ENCODE peak calls at places on chromosomes 5 and 9, in seven cellular contexts. T is left ventricle myocardium inferior, Y is mammary epithelial cell, J is WTC11, S is breast epithelium, F is ovary, G is cardiac muscle cell. B is an unnamed sample.

GRCh38 chr5:38692346-38692745 is 135.9 kb upstream of the LIFR start:
- DNase-seq in T (no peak), Y (no peak), J (no peak), S (no peak), F (no peak), G (peak; percentile 87), B (no peak)

GRCh38 chr5:169701910-169702451 is 64.9 kb downstream of the DOCK2 start:
- DNase-seq in T (no peak), Y (peak; percentile 18), J (no peak), S (no peak), F (no peak), G (peak; percentile 69), B (peak; percentile 54)

GRCh38 chr5:7396169-7397004 is 449 bp downstream of the ADCY2 start:
- DNase-seq in T (no peak), Y (no peak), J (peak; percentile 27), S (no peak), F (peak; percentile 55), G (peak; percentile 2), B (peak; percentile 13)

GRCh38 chr9:69573666-69574456 is 98.3 kb downstream of the APBA1 start:
- DNase-seq in T (no peak), Y (peak; percentile 19), J (no peak), S (no peak), F (no peak), G (peak; percentile 70), B (peak; percentile 33)

GRCh38 chr5:80672140-80672736 is 17.5 kb upstream of the DHFR start:
- DNase-seq in T (peak; percentile 29), Y (peak; percentile 66), J (peak; percentile 80), S (peak; percentile 55), F (peak; percentile 52), G (peak; percentile 82), B (peak; percentile 71)

GRCh38 chr9:78618735-78619134 is 321.8 kb downstream of the PSAT1 start:
- DNase-seq in T (no peak), Y (no peak), J (no peak), S (no peak), F (no peak), G (no peak), B (no peak)

GRCh38 chr5:59673438-59674058 is 220.0 kb downstream of the PDE4D start:
- DNase-seq in T (no peak), Y (peak; percentile 37), J (no peak), S (no peak), F (no peak), G (peak; percentile 68), B (peak; percentile 48)

GRCh38 chr9:90974643-90975245 is 173.1 kb downstream of the SYK start:
- DNase-seq in T (no peak), Y (no peak), J (no peak), S (no peak), F (no peak), G (no peak), B (no peak)

GRCh38 chr5:161547573-161548471 is 1.3 kb upstream of the GABRB2 start:
- DNase-seq in T (no peak), Y (no peak), J (peak; percentile 17), S (no peak), F (peak; percentile 10), G (no peak), B (no peak)

GRCh38 chr9:87337335-87338074 is 160.2 kb upstream of the DAPK1 start:
- DNase-seq in T (no peak), Y (peak; percentile 9), J (peak; percentile 30), S (peak; percentile 47), F (peak; percentile 43), G (peak; percentile 72), B (no peak)

GRCh38 chr5:148856424-148856823 is 30.0 kb downstream of the ADRB2 start:
- DNase-seq in T (peak; percentile 36), Y (no peak), J (no peak), S (no peak), F (no peak), G (no peak), B (no peak)

GRCh38 chr9:93436655-93437407 is 14.7 kb upstream of the FAM120A start:
- DNase-seq in T (no peak), Y (no peak), J (no peak), S (no peak), F (no peak), G (no peak), B (no peak)

DNA sequence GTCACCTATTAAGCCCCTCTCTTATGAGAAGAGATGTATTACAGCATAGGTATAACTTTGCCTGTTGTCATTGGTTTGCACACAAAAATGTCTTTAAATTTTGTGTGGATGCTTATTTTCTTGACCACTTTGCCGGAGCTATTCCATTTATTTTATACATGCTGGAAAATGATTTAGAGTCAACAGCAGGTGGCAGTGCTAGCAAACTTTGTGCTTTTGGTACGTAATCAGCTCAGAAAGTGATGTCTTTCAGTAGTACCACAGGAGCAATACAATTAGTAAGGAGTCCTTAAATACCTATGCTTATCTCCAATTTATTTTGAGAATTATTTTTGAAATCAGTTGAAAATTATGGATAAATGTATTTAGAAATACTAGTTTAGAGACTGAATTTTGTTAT is 19.8 kb upstream of the NUDT12 start:
- DNase-seq in T (no peak), Y (peak; percentile 32), J (peak; percentile 36), S (no peak), F (no peak), G (peak; percentile 73), B (no peak)
- TF ChIP-seq CTCF in T (peak; percentile 64), Y (peak; percentile 57), J (peak; percentile 36), S (no peak), F (no peak), G (peak; percentile 56), B (peak; percentile 42)

GRCh38 chr9:126235844-126236243 is 90.8 kb upstream of the MVB12B start:
- DNase-seq in T (no peak), Y (no peak), J (no peak), S (no peak), F (no peak), G (no peak), B (no peak)

GRCh38 chr9:126235350-126235740 is 91.3 kb upstream of the MVB12B start:
- DNase-seq in T (no peak), Y (no peak), J (no peak), S (no peak), F (no peak), G (no peak), B (no peak)

GRCh38 chr9:126233913-126234525 is 92.6 kb upstream of the MVB12B start:
- DNase-seq in T (no peak), Y (no peak), J (no peak), S (no peak), F (no peak), G (no peak), B (no peak)

GRCh38 chr9:126236273-126236672 is 90.4 kb upstream of the MVB12B start:
- DNase-seq in T (no peak), Y (no peak), J (no peak), S (no peak), F (no peak), G (no peak), B (no peak)

GRCh38 chr9:126234681-126235349 is 91.8 kb upstream of the MVB12B start:
- DNase-seq in T (no peak), Y (no peak), J (no peak), S (no peak), F (no peak), G (no peak), B (no peak)
- TF ChIP-seq CTCF in T (no peak), Y (no peak), J (no peak), S (no peak), F (no peak), G (no peak), B (no peak)

DNA sequence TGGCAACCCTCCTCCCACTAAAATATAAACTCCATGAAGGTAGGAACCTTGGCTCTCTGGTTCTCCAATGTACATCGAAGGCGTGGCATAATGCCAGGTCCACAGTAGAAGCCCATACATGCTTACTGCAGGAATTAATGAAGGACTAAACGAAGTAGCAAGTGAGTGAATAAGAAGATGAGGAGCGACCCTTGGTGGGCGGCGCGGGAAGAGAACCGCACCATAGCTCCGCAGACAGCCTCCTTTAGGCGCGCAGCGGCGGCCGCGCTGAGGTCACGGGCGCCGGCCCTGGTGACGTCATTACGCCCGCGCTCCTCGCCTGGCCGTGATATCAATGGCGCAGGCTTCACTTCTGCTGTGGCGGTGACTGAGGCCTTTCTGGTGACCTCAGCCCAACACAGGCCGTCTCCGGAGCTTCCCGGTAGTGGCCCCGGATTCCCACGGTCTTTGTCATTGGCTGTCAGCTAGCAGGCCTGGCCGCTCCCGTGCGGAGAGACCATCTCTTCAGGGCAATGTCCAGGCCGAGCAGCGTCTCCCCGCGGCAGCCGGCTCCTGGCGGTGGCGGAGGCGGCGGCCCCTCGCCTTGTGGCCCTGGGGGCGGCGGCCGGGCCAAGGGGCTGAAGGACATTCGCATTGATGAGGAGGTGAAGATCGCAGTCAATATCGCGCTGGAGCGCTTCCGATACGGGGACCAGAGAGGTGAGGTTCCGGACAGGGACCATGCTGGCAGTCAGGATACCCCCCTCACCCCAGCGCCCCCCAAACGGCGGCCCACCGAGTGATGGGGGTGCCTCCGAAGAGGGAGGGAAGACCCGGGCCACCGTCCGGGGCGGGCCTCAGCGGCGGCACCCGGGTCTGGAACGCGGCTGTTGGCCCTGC is at the start of gene YTHDC2:
- DNase-seq in T (peak; percentile 89), Y (peak; percentile 79), J (peak; percentile 82), S (peak; percentile 80), F (peak; percentile 92), G (peak; percentile 92), B (peak; percentile 79)
- TF ChIP-seq CTCF in T (peak; percentile 42), Y (peak; percentile 19), J (no peak), S (no peak), F (peak; percentile 47), G (peak; percentile 23), B (peak; percentile 49)

GRCh38 chr9:106557996-106558667 is 304.8 kb upstream of the ZNF462 start:
- DNase-seq in T (no peak), Y (no peak), J (no peak), S (no peak), F (no peak), G (no peak), B (no peak)

GRCh38 chr9:106560540-106560939 is 302.4 kb upstream of the ZNF462 start:
- DNase-seq in T (no peak), Y (no peak), J (no peak), S (no peak), F (no peak), G (no peak), B (no peak)
- TF ChIP-seq CTCF in T (peak; percentile 16), Y (peak; percentile 13), J (no peak), S (no peak), F (no peak), G (no peak), B (peak; percentile 29)

GRCh38 chr5:81854485-81854884 is 103.6 kb upstream of the SSBP2 start:
- DNase-seq in T (no peak), Y (no peak), J (no peak), S (no peak), F (no peak), G (no peak), B (no peak)
- TF ChIP-seq CTCF in T (peak; percentile 37), Y (peak; percentile 32), J (no peak), S (no peak), F (peak; percentile 19), G (peak; percentile 28), B (no peak)

GRCh38 chr5:152004095-152004494 is 79.4 kb upstream of the GLRA1 start:
- DNase-seq in T (no peak), Y (no peak), J (no peak), S (no peak), F (no peak), G (no peak), B (no peak)
- TF ChIP-seq CTCF in T (no peak), Y (no peak), J (no peak), S (no peak), F (no peak), G (no peak), B (no peak)

GRCh38 chr5:115898656-115899055 is 56.9 kb downstream of the AP3S1 start:
- DNase-seq in T (no peak), Y (no peak), J (no peak), S (no peak), F (no peak), G (peak; percentile 21), B (no peak)

GRCh38 chr5:115895821-115896220 is 54.1 kb downstream of the AP3S1 start:
- DNase-seq in T (no peak), Y (no peak), J (no peak), S (no peak), F (no peak), G (no peak), B (no peak)

GRCh38 chr5:115894342-115894741 is 52.6 kb downstream of the AP3S1 start:
- DNase-seq in T (no peak), Y (no peak), J (no peak), S (no peak), F (no peak), G (no peak), B (no peak)
- TF ChIP-seq CTCF in T (no peak), Y (no peak), J (no peak), S (no peak), F (no peak), G (no peak), B (no peak)

B was measured in RWPE1.